ENCODE peak calls at places on chromosomes 11 and 22, in five cellular contexts. P, T, G, W and K are unnamed samples.

GRCh38 chr11:67996622-67997459 is 7.1 kb downstream of the UNC93B1 start:
- DNase-seq in W (peak), G (peak), P (peak), T (peak), K (peak)

GRCh38 chr11:31809543-31809856 is 1.6 kb downstream of the PAX6 start:
- DNase-seq in P (no peak), W (no peak), G (no peak), T (no peak), K (no peak)

GRCh38 chr11:36376315-36376887 is 80.3 kb downstream of the PRR5L start:
- DNase-seq in G (peak), W (no peak), T (no peak), P (no peak), K (peak)

GRCh38 chr11:6219359-6219758 is 14.0 kb downstream of the C11orf42 start:
- DNase-seq in P (no peak), T (no peak), G (no peak), W (no peak), K (no peak)

GRCh38 chr11:65427691-65428577 is 5.3 kb downstream of the NEAT1 start:
- DNase-seq in W (peak), G (no peak), T (no peak), P (no peak), K (peak)

GRCh38 chr22:38867496-38868285 is 4.3 kb downstream of the CBX6 start:
- DNase-seq in T (no peak), P (no peak), G (no peak), W (no peak), K (no peak)

GRCh38 chr11:12289667-12290476 is 87.5 kb upstream of the PARVA start:
- DNase-seq in W (no peak), T (peak), G (peak), P (peak), K (no peak)

GRCh38 chr11:70176940-70177689 is 26.0 kb upstream of the FADD start:
- DNase-seq in P (peak), G (peak), T (peak), W (peak), K (peak)

GRCh38 chr22:33854724-33855123 is 65.6 kb downstream of the LARGE1 start:
- DNase-seq in G (no peak), T (no peak), W (no peak), P (no peak), K (no peak)

GRCh38 chr22:49393526-49393925 is 434.1 kb downstream of the BRD1 start:
- DNase-seq in G (no peak), P (no peak), T (no peak), W (no peak), K (no peak)

GRCh38 chr11:66052664-66052982 is 459 bp downstream of the SF3B2 start:
- DNase-seq in T (no peak), P (no peak), W (no peak), G (no peak), K (no peak)

GRCh38 chr11:81819462-81819861 is 914.2 kb downstream of the FAM181B start:
- DNase-seq in W (no peak), P (no peak), T (no peak), G (no peak), K (no peak)

GRCh38 chr22:38026130-38027111 is 30.8 kb upstream of the PICK1 start:
- DNase-seq in P (no peak), W (no peak), G (peak), T (no peak), K (no peak)

GRCh38 chr11:24239016-24239720 is 257.7 kb upstream of the LUZP2 start:
- DNase-seq in P (no peak), T (no peak), G (no peak), W (no peak), K (no peak)

GRCh38 chr11:114259124-114259526 is 37.1 kb upstream of the NNMT start:
- DNase-seq in T (no peak), W (no peak), P (no peak), G (no peak), K (no peak)

GRCh38 chr11:105202844-105203548 is 63.4 kb upstream of the CARD18 start:
- DNase-seq in G (no peak), T (no peak), P (no peak), W (peak), K (no peak)

GRCh38 chr11:849951-850776 is 7.5 kb downstream of the TSPAN4 start:
- DNase-seq in T (no peak), P (no peak), G (peak), W (no peak), K (no peak)

GRCh38 chr11:128061321-128061871 is 526.0 kb downstream of the ETS1 start:
- DNase-seq in T (no peak), G (no peak), P (no peak), W (no peak), K (peak)

GRCh38 chr22:22663861-22664800 is 19.7 kb downstream of the GGTLC2 start:
- DNase-seq in W (no peak), G (no peak), P (no peak), T (no peak), K (no peak)

GRCh38 chr22:24325105-24325757 is 54.6 kb downstream of the SPECC1L start:
- DNase-seq in T (peak), W (no peak), P (no peak), G (peak), K (peak)

GRCh38 chr11:73053964-73054363 is 88.2 kb downstream of the FCHSD2 start:
- DNase-seq in T (no peak), P (no peak), W (no peak), G (peak), K (no peak)

GRCh38 chr11:6932150-6932549 is 5.9 kb downstream of the ZNF215 start:
- DNase-seq in T (no peak), W (no peak), G (no peak), P (no peak), K (no peak)

GRCh38 chr11:112298535-112298934 is 37.9 kb upstream of the PLET1 start:
- DNase-seq in W (no peak), T (no peak), P (no peak), G (no peak), K (no peak)

GRCh38 chr11:104076455-104076854 is 40.0 kb downstream of the DDI1 start:
- DNase-seq in G (no peak), T (no peak), W (no peak), P (no peak), K (no peak)

GRCh38 chr11:18490319-18490718 is 34.7 kb downstream of the LDHAL6A start:
- DNase-seq in W (no peak), P (no peak), T (no peak), G (no peak), K (no peak)

GRCh38 chr11:129932385-129933067 is 37.1 kb upstream of the NFRKB start:
- DNase-seq in T (no peak), W (no peak), P (no peak), G (no peak), K (no peak)

GRCh38 chr11:129933262-129933661 is 37.9 kb upstream of the NFRKB start:
- DNase-seq in P (no peak), W (no peak), T (no peak), G (no peak), K (no peak)

GRCh38 chr11:129930743-129931142 is 35.4 kb upstream of the NFRKB start:
- DNase-seq in G (no peak), P (no peak), T (no peak), W (no peak), K (no peak)

GRCh38 chr11:129928923-129929692 is 33.7 kb upstream of the NFRKB start:
- DNase-seq in P (no peak), T (no peak), W (no peak), G (no peak), K (no peak)

GRCh38 chr11:129930306-129930705 is 34.9 kb upstream of the NFRKB start:
- DNase-seq in T (peak), W (no peak), G (no peak), P (no peak), K (no peak)
- TF ChIP-seq JUND in T (no peak), W (no peak), G (no peak), P (no peak), K (no peak)

GRCh38 chr11:45724145-45724544 is 58.7 kb upstream of the CHST1 start:
- DNase-seq in G (no peak), P (no peak), W (no peak), T (no peak), K (no peak)

GRCh38 chr11:45723421-45723820 is 58.0 kb upstream of the CHST1 start:
- DNase-seq in T (no peak), G (no peak), W (no peak), P (no peak), K (no peak)

GRCh38 chr11:45722144-45722543 is 56.7 kb upstream of the CHST1 start:
- DNase-seq in P (peak), G (no peak), T (peak), W (no peak), K (peak)

GRCh38 chr11:45725121-45725520 is 59.7 kb upstream of the CHST1 start:
- DNase-seq in P (no peak), T (no peak), W (no peak), G (no peak), K (no peak)

DNA sequence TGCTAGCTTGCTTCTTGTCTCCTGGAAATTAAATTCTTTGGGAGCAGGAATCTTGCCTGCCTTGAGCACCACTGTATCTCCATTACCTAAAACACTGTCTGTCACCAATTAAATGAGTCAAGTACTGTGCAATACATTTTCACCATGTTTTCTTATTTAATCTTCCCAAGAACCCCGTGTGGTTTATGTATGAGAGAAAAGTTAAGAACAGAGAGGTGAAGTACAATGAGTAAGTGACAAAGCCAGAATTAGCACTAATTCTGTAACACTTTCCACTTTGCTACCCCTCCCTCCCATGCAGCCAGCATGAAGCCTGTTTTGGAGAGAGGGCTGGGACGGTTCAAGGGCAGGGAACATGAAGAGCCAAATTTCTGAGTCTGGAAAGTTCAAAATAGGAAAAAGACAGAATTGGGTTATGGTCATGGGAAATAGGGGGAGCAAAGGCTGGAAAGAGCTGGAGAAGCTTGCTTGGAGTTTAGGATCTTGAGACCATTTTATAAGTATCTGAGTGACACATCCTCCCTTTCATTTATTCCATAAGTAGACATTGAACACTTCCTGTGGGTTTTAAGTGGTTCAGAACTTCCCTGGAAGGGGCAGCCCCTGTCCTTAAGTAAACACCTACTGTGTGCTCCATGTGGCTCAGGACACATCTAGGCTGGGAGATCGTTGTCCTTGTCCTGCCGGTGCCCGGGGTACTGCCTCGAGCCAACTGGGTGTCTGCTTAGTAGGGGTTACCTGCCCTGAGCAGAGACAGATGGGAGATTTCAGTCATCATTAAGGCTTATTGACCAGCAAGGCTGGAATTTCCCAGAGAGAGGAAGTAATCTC is 60.6 kb upstream of the CHST1 start:
- DNase-seq in T (no peak), W (no peak), G (no peak), P (no peak), K (no peak)
- TF ChIP-seq JUND in T (no peak), W (no peak), G (no peak), P (no peak), K (no peak)

DNA sequence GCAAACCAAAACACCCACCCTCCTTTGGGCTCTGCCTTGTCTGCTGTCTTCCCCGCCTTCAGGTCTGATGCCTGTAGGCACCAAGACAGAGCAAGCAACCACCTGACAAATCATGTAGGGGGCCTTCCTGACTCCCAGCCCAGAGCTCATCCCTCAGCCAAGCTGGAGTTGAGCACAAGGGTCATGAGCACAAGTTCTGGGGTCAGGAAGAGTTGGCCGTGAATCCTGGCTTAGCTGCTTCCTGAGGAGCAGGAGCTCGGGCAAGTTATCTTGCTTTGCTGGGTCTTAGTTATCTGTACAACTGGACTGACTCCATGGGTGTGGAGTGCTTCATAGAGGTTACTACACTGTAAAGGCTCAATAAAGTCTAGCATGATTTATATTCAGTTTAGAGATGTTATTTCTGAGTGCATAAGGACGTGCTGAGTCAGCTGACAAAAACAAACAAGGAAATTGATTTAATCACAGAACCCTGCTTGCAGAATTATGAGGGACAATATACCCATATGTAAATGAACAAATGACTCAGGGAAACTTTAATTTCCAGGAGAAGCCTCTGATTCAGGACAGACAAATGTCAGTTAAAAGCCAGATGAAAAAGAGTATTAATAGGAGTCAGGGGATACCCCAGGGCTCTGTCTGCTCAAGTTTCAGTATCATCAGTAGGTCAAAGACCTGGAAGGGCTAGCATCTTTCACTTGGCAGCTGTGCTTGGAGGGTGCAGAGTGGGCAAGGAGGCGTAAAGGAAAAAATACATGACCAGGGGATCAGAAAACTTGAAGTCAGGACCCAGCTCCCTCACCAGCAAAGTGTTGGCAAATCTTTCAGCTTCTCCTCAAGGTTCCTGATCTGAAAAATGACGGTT is 15.1 kb upstream of the APOA1 start:
- DNase-seq in T (no peak), G (no peak), P (no peak), W (no peak), K (peak)
- TF ChIP-seq JUND in T (no peak), G (no peak), P (no peak), W (no peak), K (peak)

GRCh38 chr11:64128255-64129006 is 37.5 kb downstream of the MACROD1 start:
- DNase-seq in T (no peak), W (no peak), G (no peak), P (no peak), K (peak)
- TF ChIP-seq JUND in T (no peak), W (no peak), G (no peak), P (no peak), K (no peak)

GRCh38 chr11:46649180-46649738 is 31.9 kb downstream of the ATG13 start:
- DNase-seq in P (no peak), T (no peak), W (no peak), G (peak), K (no peak)
- TF ChIP-seq JUND in P (no peak), T (no peak), W (no peak), G (peak), K (no peak)

DNA sequence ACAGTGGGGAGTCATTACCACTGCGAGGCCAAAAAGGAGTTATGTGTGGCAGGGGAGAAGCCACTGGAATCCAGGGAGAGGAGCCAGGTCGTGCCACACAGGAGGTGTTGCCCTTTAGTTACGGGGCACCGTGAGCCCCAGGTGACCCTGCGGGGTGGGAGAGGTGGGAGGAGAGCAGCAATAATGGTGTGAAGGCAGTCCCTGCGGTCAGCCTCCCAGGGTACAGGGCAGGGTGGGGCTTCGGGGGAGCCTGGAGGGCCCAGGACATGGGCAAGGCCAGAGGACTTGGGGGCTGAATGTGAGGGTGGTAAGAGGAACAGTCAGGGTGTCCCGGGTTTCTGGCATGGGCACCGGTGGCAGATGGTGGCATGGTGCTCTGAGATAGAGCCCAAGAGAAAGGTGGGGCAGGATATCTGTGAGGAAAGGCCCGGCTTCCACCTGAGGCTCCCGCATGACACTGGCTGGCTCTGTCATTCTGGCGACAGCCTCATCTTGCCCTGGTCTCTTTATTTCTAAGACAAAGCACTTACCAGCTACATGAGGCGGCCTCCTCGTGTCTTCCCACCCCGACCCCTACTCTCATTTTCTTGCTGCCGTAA is 82.6 kb upstream of the LMO1 start:
- DNase-seq in T (no peak), P (no peak), W (no peak), G (no peak), K (no peak)
- TF ChIP-seq JUND in T (no peak), P (no peak), W (no peak), G (no peak), K (no peak)

GRCh38 chr11:61333638-61334433 is 808 bp downstream of the TKFC start:
- DNase-seq in T (no peak), G (peak), P (no peak), W (no peak), K (no peak)

GRCh38 chr11:61332266-61332822 is 561 bp downstream of the DDB1 start:
- DNase-seq in P (no peak), W (no peak), T (peak), G (peak), K (peak)

GRCh38 chr11:61329871-61330270 is 3.0 kb downstream of the DDB1 start:
- DNase-seq in T (no peak), P (no peak), W (no peak), G (no peak), K (peak)

GRCh38 chr11:61332823-61333637 is at the start of the genes DDB1 and TKFC:
- DNase-seq in G (peak), W (peak), T (peak), P (peak), K (peak)

GRCh38 chr11:61331636-61332035 is 1.3 kb downstream of the DDB1 start:
- DNase-seq in T (no peak), W (no peak), G (no peak), P (no peak), K (no peak)
- TF ChIP-seq JUND in T (no peak), W (no peak), G (no peak), P (no peak), K (no peak)